ENCODE peak calls at places on chromosomes 12 and 14, in four cellular contexts. W is hepatocyte, M is HCT116, I is GM23338. P is an unnamed sample.

GRCh38 chr12:102438047-102438822 is 42.1 kb downstream of the IGF1 start:
- DNase-seq in W (no peak), M (no peak), I (no peak), P (no peak)

GRCh38 chr12:17383321-17383720 is 706.7 kb downstream of the RERGL start:
- DNase-seq in W (no peak), M (no peak), I (no peak), P (no peak)

GRCh38 chr12:124713436-124714082 is 146.1 kb upstream of the NCOR2 start:
- DNase-seq in W (peak), M (no peak), I (no peak), P (no peak)

GRCh38 chr12:53596920-53597363 is 29.2 kb downstream of the ATF7 start:
- DNase-seq in W (no peak), M (no peak), I (no peak), P (no peak)

GRCh38 chr14:36344211-36344610 is 23.8 kb upstream of the MBIP start:
- DNase-seq in W (no peak), M (no peak), I (no peak), P (no peak)

GRCh38 chr14:101499080-101499479 is 62.2 kb upstream of the DIO3 start:
- DNase-seq in W (no peak), M (no peak), I (no peak), P (no peak)

GRCh38 chr12:28777603-28778365 is 371.3 kb upstream of the FAR2 start:
- DNase-seq in W (no peak), M (no peak), I (no peak), P (no peak)

GRCh38 chr12:102896067-102896466 is 21.0 kb downstream of the PAH start:
- DNase-seq in W (no peak), M (no peak), I (peak), P (no peak)

GRCh38 chr14:80447396-80447795 is 236.1 kb upstream of the DIO2 start:
- DNase-seq in W (no peak), M (no peak), I (no peak), P (no peak)

GRCh38 chr12:17640615-17641014 is 449.4 kb downstream of the RERGL start:
- DNase-seq in W (no peak), M (no peak), I (no peak), P (no peak)

GRCh38 chr14:37122288-37122687 is 50.1 kb downstream of the SLC25A21 start:
- DNase-seq in W (peak), M (peak), I (peak), P (no peak)

GRCh38 chr14:68715032-68715924 is 77.6 kb downstream of the ZFP36L1 start:
- DNase-seq in W (no peak), M (no peak), I (no peak), P (no peak)

GRCh38 chr14:98593361-98593761 is 678.6 kb downstream of the BCL11B start:
- DNase-seq in W (no peak), M (no peak), I (no peak), P (no peak)

GRCh38 chr14:75254381-75254821 is 24.2 kb upstream of the FOS start:
- DNase-seq in W (peak), M (no peak), I (no peak), P (no peak)

GRCh38 chr12:38282886-38283285 is 33.7 kb upstream of the ALG10B start:
- DNase-seq in W (no peak), M (peak), I (no peak), P (no peak)

GRCh38 chr12:96150442-96150841 is 43.7 kb upstream of the ELK3 start:
- DNase-seq in W (no peak), M (no peak), I (no peak), P (no peak)

GRCh38 chr14:68691031-68691864 is 101.6 kb downstream of the ZFP36L1 start:
- DNase-seq in W (no peak), M (no peak), I (peak), P (no peak)

GRCh38 chr14:58912799-58913432 is 275.2 kb downstream of the DACT1 start:
- DNase-seq in W (peak), M (no peak), I (no peak), P (no peak)

GRCh38 chr14:63220526-63220925 is 16.3 kb downstream of the RHOJ start:
- DNase-seq in W (no peak), M (no peak), I (no peak), P (no peak)
- TF ChIP-seq EZH2phosphoT487 in W (no peak), M (no peak), I (no peak), P (no peak)

GRCh38 chr12:107514887-107515445 is 170.6 kb upstream of the PWP1 start:
- DNase-seq in W (no peak), M (no peak), I (no peak), P (no peak)
- H3K4me2 ChIP-seq in W (no peak), M (peak), I (no peak), P (no peak)

GRCh38 chr12:116594325-116595038 is 35.3 kb downstream of the MAP1LC3B2 start:
- DNase-seq in W (no peak), M (no peak), I (no peak), P (peak)

GRCh38 chr12:116591608-116592115 is 32.5 kb downstream of the MAP1LC3B2 start:
- DNase-seq in W (peak), M (no peak), I (no peak), P (no peak)

GRCh38 chr12:116592731-116593130 is 33.5 kb downstream of the MAP1LC3B2 start:
- DNase-seq in W (no peak), M (no peak), I (no peak), P (no peak)

GRCh38 chr12:116590561-116590960 is 31.4 kb downstream of the MAP1LC3B2 start:
- DNase-seq in W (no peak), M (no peak), I (no peak), P (no peak)

GRCh38 chr12:116592116-116592637 is 33.0 kb downstream of the MAP1LC3B2 start:
- DNase-seq in W (peak), M (no peak), I (no peak), P (no peak)
- TF ChIP-seq EZH2phosphoT487 in W (no peak), M (no peak), I (no peak), P (no peak)

GRCh38 chr12:6769003-6769389 is 2.8 kb downstream of the PTMS start:
- DNase-seq in W (peak), M (no peak), I (peak), P (no peak)
- H3K4me2 ChIP-seq in W (peak), M (peak), I (peak), P (no peak)

P was measured in OCI-LY7.